ENCODE peak calls at places on chromosome 21, in eight cellular contexts. T, X, P, K, Y, R, H and Q are unnamed samples.

GRCh38 chr21:17461014-17461413 is 51.8 kb upstream of the CXADR start:
- DNase-seq in K (peak; percentile 36), R (no peak), P (no peak), Y (peak; percentile 93), X (no peak), H (no peak), T (no peak), Q (no peak)

GRCh38 chr21:44892536-44893277 is 19.2 kb upstream of the PTTG1IP start:
- DNase-seq in R (peak; percentile 78), H (peak; percentile 81), T (peak; percentile 81), K (peak; percentile 66), X (peak; percentile 26), Y (peak; percentile 46), P (peak; percentile 41), Q (no peak)

GRCh38 chr21:42151148-42152074 is 67.5 kb upstream of the ABCG1 start:
- DNase-seq in Y (no peak), T (no peak), X (no peak), H (no peak), K (no peak), P (no peak), R (no peak), Q (no peak)

GRCh38 chr21:27466175-27466574 is 499.3 kb upstream of the ADAMTS5 start:
- DNase-seq in H (no peak), R (no peak), P (no peak), X (no peak), Y (no peak), K (no peak), T (no peak), Q (no peak)

GRCh38 chr21:34017127-34017961 is 56.0 kb upstream of the MRPS6 start:
- DNase-seq in Y (no peak), H (no peak), K (no peak), P (no peak), T (no peak), X (no peak), R (no peak), Q (no peak)

GRCh38 chr21:31339736-31340135 is 4.3 kb downstream of the TIAM1 start:
- DNase-seq in Y (no peak), H (no peak), T (no peak), X (no peak), R (no peak), P (no peak), K (no peak), Q (no peak)

GRCh38 chr21:29540289-29540688 is 241.6 kb downstream of the BACH1 start:
- DNase-seq in K (no peak), T (no peak), X (no peak), R (no peak), Y (peak; percentile 2), H (no peak), P (no peak), Q (no peak)

GRCh38 chr21:32515869-32516268 is 69.5 kb downstream of the TCP10L start:
- DNase-seq in H (no peak), P (no peak), Y (peak; percentile 68), R (no peak), K (no peak), X (no peak), T (no peak), Q (no peak)

GRCh38 chr21:18168108-18168507 is 76.5 kb upstream of the CHODL start:
- DNase-seq in X (no peak), H (no peak), P (no peak), T (no peak), R (no peak), K (no peak), Y (no peak), Q (no peak)

GRCh38 chr21:26918318-26919065 is 48.4 kb downstream of the ADAMTS5 start:
- DNase-seq in K (no peak), P (no peak), H (no peak), Y (peak; percentile 78), R (no peak), T (no peak), X (no peak), Q (no peak)

GRCh38 chr21:39083377-39084008 is 99.8 kb downstream of the PSMG1 start:
- DNase-seq in X (no peak), K (peak; percentile 68), H (peak; percentile 72), P (no peak), T (no peak), R (peak; percentile 41), Y (peak; percentile 56), Q (no peak)
- H3K4me3 ChIP-seq in X (no peak overlapping the region), K (no peak overlapping the region), H (peak overlapping the region; percentile 38), P (no peak overlapping the region), T (no peak overlapping the region), R (no peak overlapping the region), Y (no peak overlapping the region), Q (no peak overlapping the region)

GRCh38 chr21:45992311-45993209 is 11.0 kb downstream of the COL6A1 start:
- DNase-seq in Y (no peak), T (no peak), K (no peak), R (no peak), P (no peak), X (no peak), H (peak; percentile 45), Q (no peak)

GRCh38 chr21:45989355-45990048 is 7.9 kb downstream of the COL6A1 start:
- DNase-seq in H (peak; percentile 38), P (no peak), R (peak; percentile 21), K (no peak), Y (no peak), X (no peak), T (no peak), Q (no peak)

GRCh38 chr21:45991606-45992301 is 10.2 kb downstream of the COL6A1 start:
- DNase-seq in H (no peak), T (no peak), R (peak; percentile 21), P (no peak), X (no peak), Y (no peak), K (no peak), Q (no peak)

GRCh38 chr21:45990049-45990711 is 8.6 kb downstream of the COL6A1 start:
- DNase-seq in X (no peak), T (no peak), Y (no peak), H (peak; percentile 40), P (no peak), K (no peak), R (no peak), Q (no peak)

DNA sequence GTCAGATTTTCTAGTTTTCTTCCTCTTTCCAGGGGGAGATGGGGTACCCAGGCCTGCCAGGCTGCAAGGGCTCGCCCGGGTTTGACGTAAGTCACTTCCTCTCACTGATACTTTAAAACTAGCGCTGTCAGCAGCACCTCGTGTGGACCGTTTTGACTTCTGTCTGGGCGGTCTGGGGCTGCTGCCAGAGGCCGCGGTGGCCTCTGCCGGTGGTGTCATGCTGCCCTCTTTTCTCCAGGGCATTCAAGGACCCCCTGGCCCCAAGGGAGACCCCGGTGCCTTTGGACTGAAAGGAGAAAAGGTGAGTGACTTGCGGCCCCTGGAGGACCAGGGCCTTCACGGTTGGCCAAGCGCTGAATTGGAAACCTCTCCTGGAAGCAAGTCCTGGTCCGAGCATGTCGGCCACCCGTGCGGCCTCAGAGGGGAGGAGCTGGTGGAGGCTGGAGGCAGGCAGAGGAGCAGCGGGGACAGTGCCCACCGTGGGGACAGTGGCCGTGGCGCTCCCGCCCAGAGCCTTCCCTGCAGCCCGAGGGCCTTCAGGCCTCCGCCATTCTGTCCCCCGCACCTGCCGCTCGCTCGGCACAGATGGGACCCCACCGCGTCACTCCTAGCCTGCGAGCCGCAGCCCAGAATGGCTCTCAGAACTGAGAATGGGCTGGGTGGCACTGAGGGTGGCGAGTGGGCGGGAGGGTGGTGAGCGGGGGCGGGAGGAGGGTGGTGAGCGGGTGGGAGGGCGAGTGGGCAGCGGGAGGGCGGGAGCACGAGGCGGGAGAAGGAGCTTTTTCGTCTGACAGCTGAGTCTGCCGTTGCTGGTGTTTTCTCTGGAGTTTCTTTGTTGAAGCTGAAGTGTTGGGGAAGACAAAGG is 9.4 kb downstream of the COL6A1 start:
- DNase-seq in K (no peak), X (no peak), H (peak; percentile 43), R (no peak), Y (no peak), P (no peak), T (no peak), Q (no peak)
- H3K27ac ChIP-seq in K (no peak overlapping the region), X (no peak overlapping the region), H (no peak overlapping the region), R (no peak overlapping the region), Y (no peak overlapping the region), P (no peak overlapping the region), T (no peak overlapping the region), Q (no peak overlapping the region)

GRCh38 chr21:38506606-38507331 is 8.5 kb upstream of the ERG start:
- DNase-seq in H (no peak), X (no peak), K (no peak), T (no peak), R (no peak), Y (no peak), P (no peak), Q (no peak)
- H3K4me3 ChIP-seq in H (peak overlapping the region; percentile 42), X (no peak overlapping the region), K (no peak overlapping the region), T (no peak overlapping the region), R (no peak overlapping the region), Y (no peak overlapping the region), P (no peak overlapping the region), Q (no peak overlapping the region)

DNA sequence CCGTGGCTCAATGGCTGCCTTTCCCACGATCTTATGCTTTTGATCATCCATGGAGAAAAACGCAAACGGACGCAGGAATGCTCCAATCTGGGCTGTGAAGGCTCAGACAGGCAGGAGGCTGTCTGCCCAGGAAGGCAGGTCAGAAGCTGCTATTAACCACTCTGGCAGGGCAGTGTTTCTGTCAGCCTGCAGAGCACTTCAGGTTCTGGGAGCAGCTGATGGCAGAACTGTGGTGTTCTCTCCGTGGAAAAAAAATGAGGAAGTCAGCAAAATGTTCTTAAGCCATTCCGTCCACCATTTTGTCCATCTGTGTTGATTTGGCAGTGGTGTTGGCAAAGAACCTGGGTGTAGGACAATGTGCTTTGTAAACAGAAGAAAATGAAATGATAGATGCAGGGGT is 91.7 kb downstream of the SIM2 start:
- DNase-seq in H (no peak), P (no peak), Y (no peak), K (no peak), R (no peak), T (no peak), X (no peak), Q (no peak)
- H3K27ac ChIP-seq in H (no peak overlapping the region), P (no peak overlapping the region), Y (no peak overlapping the region), K (no peak overlapping the region), R (no peak overlapping the region), T (no peak overlapping the region), X (no peak overlapping the region), Q (no peak overlapping the region)